ENCODE peak calls at places on chromosomes 5 and 9, in ten cellular contexts. One of them, this sample, is unnamed.

GRCh38 chr9:117734523-117735314 is 30.5 kb downstream of the TLR4 start:
- DNase-seq in uterus: no peak
- DNase-seq in CD4-positive, alpha-beta T cell: no peak
- DNase-seq in NCI-H1092 treated with DMSO at 0.1 percent for 48 hours: no peak
- DNase-seq in anterior cingulate cortex: no peak
- DNase-seq in HT1080: peak; percentile 15
- DNase-seq in activated naive CD4-positive, alpha-beta T cell: no peak
- DNase-seq in A549: no peak
- DNase-seq in NCI-H1105 treated with DMSO at 0.1 percent for 48 hours: no peak
- DNase-seq in tibial artery: no peak
- DNase-seq in this sample: no peak

GRCh38 chr9:80294318-80294717 is 722.6 kb downstream of the TLE4 start:
- DNase-seq in uterus: no peak
- DNase-seq in NCI-H1092 treated with DMSO at 0.1 percent for 48 hours: no peak
- DNase-seq in activated naive CD4-positive, alpha-beta T cell: no peak
- DNase-seq in tibial artery: no peak
- DNase-seq in HT1080: no peak
- DNase-seq in A549: no peak
- DNase-seq in CD4-positive, alpha-beta T cell: no peak
- DNase-seq in anterior cingulate cortex: no peak
- DNase-seq in NCI-H1105 treated with DMSO at 0.1 percent for 48 hours: no peak
- DNase-seq in this sample: no peak

GRCh38 chr9:14451949-14452348 is 138.0 kb upstream of the NFIB start:
- DNase-seq in NCI-H1105 treated with DMSO at 0.1 percent for 48 hours: no peak
- DNase-seq in HT1080: no peak
- DNase-seq in uterus: no peak
- DNase-seq in anterior cingulate cortex: no peak
- DNase-seq in CD4-positive, alpha-beta T cell: no peak
- DNase-seq in activated naive CD4-positive, alpha-beta T cell: no peak
- DNase-seq in A549: no peak
- DNase-seq in NCI-H1092 treated with DMSO at 0.1 percent for 48 hours: no peak
- DNase-seq in tibial artery: no peak
- DNase-seq in this sample: no peak

GRCh38 chr5:1975406-1975715 is 92.6 kb upstream of the IRX4 start:
- DNase-seq in NCI-H1105 treated with DMSO at 0.1 percent for 48 hours: peak; percentile 77
- DNase-seq in CD4-positive, alpha-beta T cell: no peak
- DNase-seq in NCI-H1092 treated with DMSO at 0.1 percent for 48 hours: peak; percentile 2
- DNase-seq in anterior cingulate cortex: no peak
- DNase-seq in uterus: no peak
- DNase-seq in A549: no peak
- DNase-seq in activated naive CD4-positive, alpha-beta T cell: no peak
- DNase-seq in tibial artery: no peak
- DNase-seq in HT1080: no peak
- DNase-seq in this sample: no peak

GRCh38 chr9:36862206-36863145 is 171.6 kb downstream of the PAX5 start:
- DNase-seq in tibial artery: no peak
- DNase-seq in CD4-positive, alpha-beta T cell: no peak
- DNase-seq in HT1080: peak; percentile 21
- DNase-seq in anterior cingulate cortex: peak; percentile 8
- DNase-seq in A549: peak; percentile 60
- DNase-seq in NCI-H1105 treated with DMSO at 0.1 percent for 48 hours: no peak
- DNase-seq in uterus: no peak
- DNase-seq in NCI-H1092 treated with DMSO at 0.1 percent for 48 hours: peak; percentile 23
- DNase-seq in activated naive CD4-positive, alpha-beta T cell: no peak
- DNase-seq in this sample: no peak

GRCh38 chr5:1640276-1640898 is 116.6 kb upstream of the LPCAT1 start:
- DNase-seq in uterus: no peak
- DNase-seq in tibial artery: peak; percentile 59
- DNase-seq in anterior cingulate cortex: no peak
- DNase-seq in CD4-positive, alpha-beta T cell: no peak
- DNase-seq in HT1080: no peak
- DNase-seq in activated naive CD4-positive, alpha-beta T cell: no peak
- DNase-seq in A549: no peak
- DNase-seq in NCI-H1105 treated with DMSO at 0.1 percent for 48 hours: no peak
- DNase-seq in NCI-H1092 treated with DMSO at 0.1 percent for 48 hours: no peak
- DNase-seq in this sample: no peak

GRCh38 chr5:148314187-148314586 is 2.0 kb downstream of the SPINK7 start:
- DNase-seq in CD4-positive, alpha-beta T cell: no peak
- DNase-seq in activated naive CD4-positive, alpha-beta T cell: no peak
- DNase-seq in NCI-H1105 treated with DMSO at 0.1 percent for 48 hours: no peak
- DNase-seq in uterus: no peak
- DNase-seq in anterior cingulate cortex: no peak
- DNase-seq in tibial artery: no peak
- DNase-seq in HT1080: no peak
- DNase-seq in NCI-H1092 treated with DMSO at 0.1 percent for 48 hours: no peak
- DNase-seq in A549: no peak
- DNase-seq in this sample: no peak

GRCh38 chr5:142432369-142432863 is 107.6 kb upstream of the SPRY4 start:
- DNase-seq in anterior cingulate cortex: no peak
- DNase-seq in CD4-positive, alpha-beta T cell: peak; percentile 8
- DNase-seq in activated naive CD4-positive, alpha-beta T cell: no peak
- DNase-seq in NCI-H1092 treated with DMSO at 0.1 percent for 48 hours: peak; percentile 59
- DNase-seq in HT1080: no peak
- DNase-seq in A549: no peak
- DNase-seq in uterus: no peak
- DNase-seq in NCI-H1105 treated with DMSO at 0.1 percent for 48 hours: peak; percentile 68
- DNase-seq in tibial artery: no peak
- DNase-seq in this sample: peak; percentile 58

GRCh38 chr5:77628840-77629552 is 9.5 kb downstream of the OTP start:
- DNase-seq in CD4-positive, alpha-beta T cell: no peak
- DNase-seq in activated naive CD4-positive, alpha-beta T cell: no peak
- DNase-seq in A549: no peak
- DNase-seq in anterior cingulate cortex: no peak
- DNase-seq in NCI-H1092 treated with DMSO at 0.1 percent for 48 hours: no peak
- DNase-seq in tibial artery: no peak
- DNase-seq in uterus: no peak
- DNase-seq in HT1080: no peak
- DNase-seq in NCI-H1105 treated with DMSO at 0.1 percent for 48 hours: no peak
- DNase-seq in this sample: no peak

GRCh38 chr9:104912606-104913005 is 15.3 kb downstream of the ABCA1 start:
- DNase-seq in anterior cingulate cortex: no peak
- DNase-seq in tibial artery: no peak
- DNase-seq in A549: no peak
- DNase-seq in activated naive CD4-positive, alpha-beta T cell: no peak
- DNase-seq in NCI-H1092 treated with DMSO at 0.1 percent for 48 hours: no peak
- DNase-seq in CD4-positive, alpha-beta T cell: no peak
- DNase-seq in uterus: no peak
- DNase-seq in HT1080: no peak
- DNase-seq in NCI-H1105 treated with DMSO at 0.1 percent for 48 hours: no peak
- DNase-seq in this sample: no peak

GRCh38 chr9:96478829-96479371 is 28.9 kb downstream of the HABP4 start:
- DNase-seq in NCI-H1092 treated with DMSO at 0.1 percent for 48 hours: no peak
- DNase-seq in activated naive CD4-positive, alpha-beta T cell: no peak
- DNase-seq in tibial artery: no peak
- DNase-seq in uterus: no peak
- DNase-seq in A549: no peak
- DNase-seq in anterior cingulate cortex: no peak
- DNase-seq in NCI-H1105 treated with DMSO at 0.1 percent for 48 hours: no peak
- DNase-seq in CD4-positive, alpha-beta T cell: no peak
- DNase-seq in HT1080: no peak
- DNase-seq in this sample: no peak

GRCh38 chr9:4235951-4236804 is 63.7 kb downstream of the GLIS3 start:
- DNase-seq in uterus: no peak
- DNase-seq in anterior cingulate cortex: no peak
- DNase-seq in NCI-H1105 treated with DMSO at 0.1 percent for 48 hours: no peak
- DNase-seq in activated naive CD4-positive, alpha-beta T cell: no peak
- DNase-seq in tibial artery: no peak
- DNase-seq in A549: peak; percentile 74
- DNase-seq in NCI-H1092 treated with DMSO at 0.1 percent for 48 hours: no peak
- DNase-seq in HT1080: peak; percentile 87
- DNase-seq in CD4-positive, alpha-beta T cell: no peak
- DNase-seq in this sample: no peak

GRCh38 chr5:178785999-178786398 is 55.5 kb upstream of the ZNF354A start:
- DNase-seq in uterus: no peak
- DNase-seq in A549: peak; percentile 50
- DNase-seq in anterior cingulate cortex: no peak
- DNase-seq in tibial artery: no peak
- DNase-seq in NCI-H1105 treated with DMSO at 0.1 percent for 48 hours: no peak
- DNase-seq in HT1080: peak; percentile 76
- DNase-seq in activated naive CD4-positive, alpha-beta T cell: no peak
- DNase-seq in NCI-H1092 treated with DMSO at 0.1 percent for 48 hours: no peak
- DNase-seq in CD4-positive, alpha-beta T cell: no peak
- DNase-seq in this sample: no peak

GRCh38 chr5:6587171-6587570 is 45.7 kb downstream of the NSUN2 start:
- DNase-seq in tibial artery: no peak
- DNase-seq in HT1080: no peak
- DNase-seq in CD4-positive, alpha-beta T cell: no peak
- DNase-seq in NCI-H1092 treated with DMSO at 0.1 percent for 48 hours: no peak
- DNase-seq in uterus: no peak
- DNase-seq in activated naive CD4-positive, alpha-beta T cell: no peak
- DNase-seq in anterior cingulate cortex: no peak
- DNase-seq in NCI-H1105 treated with DMSO at 0.1 percent for 48 hours: no peak
- DNase-seq in A549: no peak
- DNase-seq in this sample: no peak

GRCh38 chr9:95055851-95056551 is 261.5 kb downstream of the FANCC start:
- DNase-seq in HT1080: no peak
- DNase-seq in anterior cingulate cortex: no peak
- DNase-seq in NCI-H1092 treated with DMSO at 0.1 percent for 48 hours: peak; percentile 78
- DNase-seq in tibial artery: peak; percentile 78
- DNase-seq in NCI-H1105 treated with DMSO at 0.1 percent for 48 hours: peak; percentile 62
- DNase-seq in uterus: no peak
- DNase-seq in activated naive CD4-positive, alpha-beta T cell: no peak
- DNase-seq in A549: no peak
- DNase-seq in CD4-positive, alpha-beta T cell: no peak
- DNase-seq in this sample: no peak

GRCh38 chr9:106981396-106982287 is 118.7 kb downstream of the ZNF462 start:
- DNase-seq in uterus: no peak
- DNase-seq in HT1080: no peak
- DNase-seq in CD4-positive, alpha-beta T cell: no peak
- DNase-seq in NCI-H1092 treated with DMSO at 0.1 percent for 48 hours: no peak
- DNase-seq in tibial artery: no peak
- DNase-seq in anterior cingulate cortex: no peak
- DNase-seq in activated naive CD4-positive, alpha-beta T cell: no peak
- DNase-seq in A549: no peak
- DNase-seq in NCI-H1105 treated with DMSO at 0.1 percent for 48 hours: no peak
- DNase-seq in this sample: no peak

GRCh38 chr5:141330299-141331080 is at the start of gene PCDHGA1:
- DNase-seq in tibial artery: no peak
- DNase-seq in anterior cingulate cortex: peak; percentile 2
- DNase-seq in NCI-H1105 treated with DMSO at 0.1 percent for 48 hours: peak; percentile 63
- DNase-seq in A549: peak; percentile 57
- DNase-seq in uterus: no peak
- DNase-seq in HT1080: peak; percentile 45
- DNase-seq in NCI-H1092 treated with DMSO at 0.1 percent for 48 hours: no peak
- DNase-seq in CD4-positive, alpha-beta T cell: peak; percentile 17
- DNase-seq in activated naive CD4-positive, alpha-beta T cell: no peak
- DNase-seq in this sample: peak; percentile 16

GRCh38 chr5:78907255-78907886 is 77.7 kb downstream of the ARSB start:
- DNase-seq in NCI-H1105 treated with DMSO at 0.1 percent for 48 hours: no peak
- DNase-seq in uterus: peak; percentile 38
- DNase-seq in CD4-positive, alpha-beta T cell: no peak
- DNase-seq in NCI-H1092 treated with DMSO at 0.1 percent for 48 hours: no peak
- DNase-seq in A549: no peak
- DNase-seq in HT1080: peak; percentile 88
- DNase-seq in tibial artery: peak; percentile 74
- DNase-seq in activated naive CD4-positive, alpha-beta T cell: no peak
- DNase-seq in anterior cingulate cortex: peak; percentile 6
- DNase-seq in this sample: no peak

GRCh38 chr5:124581866-124582650 is 164.4 kb downstream of the ZNF608 start:
- DNase-seq in NCI-H1092 treated with DMSO at 0.1 percent for 48 hours: no peak
- DNase-seq in CD4-positive, alpha-beta T cell: no peak
- DNase-seq in uterus: no peak
- DNase-seq in NCI-H1105 treated with DMSO at 0.1 percent for 48 hours: no peak
- DNase-seq in activated naive CD4-positive, alpha-beta T cell: no peak
- DNase-seq in A549: no peak
- DNase-seq in anterior cingulate cortex: no peak
- DNase-seq in tibial artery: no peak
- DNase-seq in HT1080: no peak
- DNase-seq in this sample: no peak

This sample was measured in NCI-H1436.